ENCODE peak calls at places on chromosomes 2 and 18, in nine cellular contexts. O is heart right ventricle, U is AG09309, W is AG04450, C is SJSA1, R is WERI-Rb-1, X is epithelial cell of proximal tubule, P is astrocyte, G is heart left ventricle. Y is an unnamed sample.
A peak's percentile ranks its signal among the peaks of the same experiment; 100 is the strongest.

GRCh38 chr2:174442546-174443510 is 44.0 kb downstream of the GPR155 start:
- DNase-seq in O (no peak), U (peak; percentile 45), W (peak; percentile 64), C (peak; percentile 80), R (no peak), X (peak; percentile 73), P (peak; percentile 83), G (no peak), Y (peak; percentile 59)

GRCh38 chr2:179429060-179429471 is 164.4 kb upstream of the SESTD1 start:
- DNase-seq in O (no peak), U (no peak), W (no peak), C (no peak), R (no peak), X (no peak), P (no peak), G (no peak), Y (no peak)

GRCh38 chr2:135096665-135097446 is 44.8 kb downstream of the RAB3GAP1 start:
- DNase-seq in O (no peak), U (no peak), W (no peak), C (no peak), R (no peak), X (no peak), P (no peak), G (no peak), Y (no peak)

GRCh38 chr2:15041429-15041837 is 408.9 kb downstream of the LRATD1 start:
- DNase-seq in O (no peak), U (no peak), W (no peak), C (no peak), R (no peak), X (no peak), P (peak; percentile 13), G (peak; percentile 20), Y (no peak)

GRCh38 chr2:236089271-236090026 is 78.7 kb downstream of the GBX2 start:
- DNase-seq in O (no peak), U (peak; percentile 14), W (no peak), C (no peak), R (no peak), X (no peak), P (no peak), G (no peak), Y (peak; percentile 31)

GRCh38 chr2:98422449-98422848 is 22.2 kb upstream of the INPP4A start:
- DNase-seq in O (no peak), U (no peak), W (no peak), C (no peak), R (no peak), X (no peak), P (no peak), G (no peak), Y (no peak)

GRCh38 chr18:55152801-55153200 is 193.5 kb upstream of the CCDC68 start:
- DNase-seq in O (no peak), U (no peak), W (no peak), C (no peak), R (no peak), X (no peak), P (peak; percentile 69), G (no peak), Y (no peak)

GRCh38 chr18:62607708-62608428 is 85.0 kb downstream of the ZCCHC2 start:
- DNase-seq in O (no peak), U (no peak), W (no peak), C (no peak), R (no peak), X (no peak), P (no peak), G (no peak), Y (no peak)

GRCh38 chr18:11387880-11388279 is 221.5 kb upstream of the SLC35G4 start:
- DNase-seq in O (peak; percentile 57), U (no peak), W (no peak), C (peak; percentile 72), R (peak; percentile 13), X (peak; percentile 16), P (peak; percentile 12), G (peak; percentile 72), Y (no peak)

GRCh38 chr18:37422116-37422515 is 143.5 kb downstream of the CELF4 start:
- DNase-seq in O (no peak), U (no peak), W (no peak), C (no peak), R (no peak), X (no peak), P (no peak), G (no peak), Y (no peak)

GRCh38 chr2:10016802-10017258 is 26.5 kb upstream of the KLF11 start:
- DNase-seq in O (no peak), U (no peak), W (no peak), C (no peak), R (no peak), X (no peak), P (no peak), G (no peak), Y (no peak)

GRCh38 chr2:69131983-69132675 is 119.2 kb downstream of the ANTXR1 start:
- DNase-seq in O (no peak), U (no peak), W (no peak), C (no peak), R (peak; percentile 30), X (no peak), P (no peak), G (no peak), Y (no peak)

GRCh38 chr2:29528891-29529520 is 392.4 kb downstream of the ALK start:
- DNase-seq in O (peak; percentile 38), U (peak; percentile 16), W (peak; percentile 51), C (peak; percentile 57), R (peak; percentile 31), X (no peak), P (peak; percentile 73), G (peak; percentile 52), Y (peak; percentile 55)

GRCh38 chr2:97840198-97840597 is 126.8 kb downstream of the ZAP70 start:
- DNase-seq in O (no peak), U (no peak), W (no peak), C (no peak), R (no peak), X (no peak), P (no peak), G (no peak), Y (no peak)

GRCh38 chr2:129887688-129888266 is 91.7 kb upstream of the RAB6C start:
- DNase-seq in O (no peak), U (no peak), W (no peak), C (no peak), R (no peak), X (no peak), P (no peak), G (no peak), Y (no peak)

GRCh38 chr2:17901246-17901645 is 22.8 kb downstream of the KCNS3 start:
- DNase-seq in O (peak; percentile 22), U (no peak), W (no peak), C (no peak), R (no peak), X (no peak), P (no peak), G (peak; percentile 16), Y (no peak)

GRCh38 chr2:240386321-240386720 is 49.1 kb upstream of the GPC1 start:
- DNase-seq in O (no peak), U (no peak), W (no peak), C (no peak), R (no peak), X (no peak), P (no peak), G (no peak), Y (no peak)

DNA sequence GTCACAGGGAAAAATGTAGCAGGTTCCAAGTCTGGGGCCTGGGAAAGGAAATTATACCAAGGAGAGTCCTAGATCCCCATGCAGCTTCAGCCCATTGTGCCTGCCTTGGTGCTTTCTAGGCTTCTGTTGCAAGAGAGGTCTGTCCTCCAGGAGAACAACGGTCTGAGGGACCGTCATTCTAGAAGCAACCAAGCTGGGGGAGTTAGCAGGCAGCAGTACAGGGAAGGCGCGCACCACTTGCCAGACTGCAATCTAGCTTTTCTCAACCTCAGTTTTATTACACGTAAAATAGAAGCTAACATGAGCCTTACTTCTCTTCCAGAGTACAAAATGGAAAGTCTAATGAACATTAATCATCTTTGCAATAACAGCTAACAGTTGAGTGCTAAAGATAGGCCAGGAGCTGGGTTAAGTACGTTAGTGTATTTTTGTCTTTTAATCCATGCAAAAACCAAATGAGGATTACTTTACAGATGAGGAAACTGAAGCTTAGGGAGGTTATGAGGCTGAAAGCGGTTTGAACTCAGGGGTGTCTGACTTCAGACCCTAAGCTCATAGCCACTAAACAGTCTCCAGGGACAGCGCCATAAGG is 1.9 kb downstream of the TCF23 start:
- DNase-seq in O (no peak), U (no peak), W (no peak), C (no peak), R (no peak), X (no peak), P (no peak), G (no peak), Y (no peak)
- H3K4me3 ChIP-seq in O (no peak overlapping the region), U (no peak overlapping the region), W (no peak overlapping the region), C (no peak overlapping the region), R (no peak overlapping the region), X (no peak overlapping the region), P (no peak overlapping the region), G (no peak overlapping the region), Y (no peak overlapping the region)

GRCh38 chr2:200713003-200713703 is 98.6 kb upstream of the BZW1 start:
- DNase-seq in O (peak; percentile 75), U (peak; percentile 74), W (peak; percentile 66), C (peak; percentile 88), R (peak; percentile 71), X (peak; percentile 72), P (peak; percentile 89), G (peak; percentile 81), Y (peak; percentile 72)
- H3K4me3 ChIP-seq in O (peak overlapping the region; percentile 44), U (peak overlapping the region; percentile 56), W (peak overlapping the region; percentile 66), C (peak overlapping the region; percentile 24), R (no peak overlapping the region), X (peak overlapping the region; percentile 46), P (peak overlapping the region; percentile 45), G (peak overlapping the region; percentile 47), Y (peak overlapping the region; percentile 38)

GRCh38 chr2:26480751-26481380 is 2.9 kb upstream of the OTOF start:
- DNase-seq in O (no peak), U (no peak), W (no peak), C (no peak), R (no peak), X (no peak), P (no peak), G (no peak), Y (no peak)

GRCh38 chr2:26483027-26483326 is 5.1 kb upstream of the OTOF start:
- DNase-seq in O (no peak), U (no peak), W (no peak), C (no peak), R (no peak), X (no peak), P (no peak), G (no peak), Y (no peak)

GRCh38 chr2:26479971-26480750 is 2.2 kb upstream of the OTOF start:
- DNase-seq in O (no peak), U (no peak), W (no peak), C (no peak), R (no peak), X (no peak), P (no peak), G (no peak), Y (no peak)

GRCh38 chr2:26482211-26483026 is 4.5 kb upstream of the OTOF start:
- DNase-seq in O (no peak), U (no peak), W (no peak), C (no peak), R (peak; percentile 63), X (no peak), P (no peak), G (no peak), Y (no peak)

GRCh38 chr2:26481705-26482104 is 3.8 kb upstream of the OTOF start:
- DNase-seq in O (no peak), U (no peak), W (no peak), C (no peak), R (no peak), X (no peak), P (no peak), G (no peak), Y (no peak)
- H3K4me3 ChIP-seq in O (no peak overlapping the region), U (no peak overlapping the region), W (no peak overlapping the region), C (no peak overlapping the region), R (no peak overlapping the region), X (no peak overlapping the region), P (no peak overlapping the region), G (no peak overlapping the region), Y (no peak overlapping the region)

GRCh38 chr18:32802606-32803451 is 30.0 kb upstream of the KLHL14 start:
- DNase-seq in O (no peak), U (no peak), W (no peak), C (no peak), R (no peak), X (no peak), P (no peak), G (no peak), Y (no peak)
- H3K4me3 ChIP-seq in O (no peak overlapping the region), U (no peak overlapping the region), W (no peak overlapping the region), C (no peak overlapping the region), R (no peak overlapping the region), X (no peak overlapping the region), P (no peak overlapping the region), G (no peak overlapping the region), Y (no peak overlapping the region)